ENCODE peak calls at places on chromosomes 1 and 21, in seven cellular contexts. S is astrocyte, Z is mammary epithelial cell, O is endothelial cell of umbilical vein, E is hepatocyte, V is GM23338, L is fibroblast of lung. M is an unnamed sample.

GRCh38 chr1:225422033-225422605 is 5.7 kb downstream of the LBR start:
- DNase-seq in Z (no peak), E (no peak), L (no peak), S (no peak), V (no peak), O (peak), M (no peak)

GRCh38 chr1:228004331-228004871 is 2.4 kb upstream of the WNT3A start:
- DNase-seq in Z (peak), V (peak), L (no peak), O (no peak), S (no peak), E (peak), M (no peak)

GRCh38 chr1:99808391-99809115 is 41.6 kb upstream of the AGL start:
- DNase-seq in E (peak), L (peak), S (peak), Z (peak), O (peak), V (peak), M (peak)

GRCh38 chr1:53069663-53070327 is 7.8 kb downstream of the PODN start:
- DNase-seq in E (no peak), O (no peak), L (no peak), V (no peak), S (no peak), Z (no peak), M (no peak)

GRCh38 chr1:236099622-236100021 is 34.7 kb upstream of the NID1 start:
- DNase-seq in L (peak), E (peak), S (peak), V (no peak), O (no peak), Z (no peak), M (peak)

GRCh38 chr21:14740116-14740515 is 194.0 kb upstream of the SAMSN1 start:
- DNase-seq in V (no peak), S (no peak), O (no peak), L (no peak), E (no peak), Z (no peak), M (no peak)

GRCh38 chr1:197519741-197520334 is 251.8 kb downstream of the CRB1 start:
- DNase-seq in Z (peak), V (peak), S (peak), E (peak), O (peak), L (peak), M (no peak)

GRCh38 chr1:224488806-224489584 is 54.4 kb upstream of the WDR26 start:
- DNase-seq in S (peak), L (peak), E (no peak), V (peak), Z (peak), O (no peak), M (no peak)

GRCh38 chr1:181033799-181034391 is at the start of gene MR1:
- DNase-seq in S (peak), Z (peak), O (peak), L (peak), E (peak), V (peak), M (peak)

GRCh38 chr1:89201489-89201794 is 2.7 kb upstream of the GBP4 start:
- DNase-seq in E (no peak), V (no peak), O (no peak), L (no peak), Z (no peak), S (no peak), M (no peak)

GRCh38 chr1:62194651-62195282 is at the start of gene L1TD1:
- DNase-seq in S (no peak), V (peak), Z (no peak), O (no peak), L (no peak), E (peak), M (peak)

GRCh38 chr1:245585252-245585959 is 430.6 kb downstream of the KIF26B start:
- DNase-seq in V (no peak), O (no peak), E (peak), L (peak), Z (peak), S (peak), M (no peak)

GRCh38 chr1:217106231-217106630 is 383.0 kb upstream of the ESRRG start:
- DNase-seq in S (peak), E (peak), Z (peak), O (no peak), V (no peak), L (peak), M (no peak)

GRCh38 chr1:17028662-17029188 is 17.0 kb upstream of the ATP13A2 start:
- DNase-seq in E (no peak), Z (no peak), S (no peak), L (no peak), O (no peak), V (no peak), M (no peak)

GRCh38 chr1:37485902-37486679 is 11.7 kb downstream of the ZC3H12A start:
- DNase-seq in Z (no peak), O (no peak), V (no peak), E (no peak), S (no peak), L (no peak), M (no peak)

GRCh38 chr1:231073311-231073710 is 33.3 kb upstream of the FAM89A start:
- DNase-seq in V (no peak), O (no peak), Z (no peak), E (no peak), S (no peak), L (no peak), M (no peak)

GRCh38 chr1:233587958-233588799 is 25.7 kb upstream of the KCNK1 start:
- DNase-seq in E (no peak), O (no peak), Z (no peak), V (peak), L (no peak), S (no peak), M (no peak)

GRCh38 chr21:45979141-45979631 is 2.4 kb upstream of the COL6A1 start:
- DNase-seq in O (no peak), V (no peak), Z (no peak), L (no peak), E (no peak), S (no peak), M (no peak)

GRCh38 chr1:5956022-5956830 is 36.0 kb downstream of the NPHP4 start:
- DNase-seq in O (no peak), S (no peak), V (no peak), L (no peak), Z (no peak), E (no peak), M (no peak)

GRCh38 chr1:204287466-204287881 is 72.3 kb downstream of the PLEKHA6 start:
- DNase-seq in O (peak), V (peak), L (no peak), Z (peak), S (no peak), E (no peak), M (no peak)

GRCh38 chr1:229263254-229263653 is 7.7 kb upstream of the RAB4A start:
- DNase-seq in O (no peak), S (no peak), L (no peak), V (no peak), Z (no peak), E (no peak), M (no peak)

GRCh38 chr21:44010429-44010828 is 1.7 kb upstream of the TRAPPC10 start:
- DNase-seq in O (no peak), E (no peak), Z (no peak), V (peak), L (no peak), S (no peak), M (no peak)

GRCh38 chr1:202283379-202283844 is 58.3 kb downstream of the UBE2T start:
- DNase-seq in E (peak), O (no peak), Z (peak), S (peak), L (peak), V (no peak), M (peak)

GRCh38 chr1:22102746-22103145 is 40.2 kb downstream of the WNT4 start:
- DNase-seq in S (no peak), L (no peak), O (no peak), V (no peak), E (no peak), Z (no peak), M (no peak)

GRCh38 chr1:109250454-109251276 is 1.3 kb downstream of the CELSR2 start:
- DNase-seq in S (no peak), V (no peak), Z (no peak), E (no peak), L (no peak), O (no peak), M (no peak)
- TF ChIP-seq EZH2 in S (no peak), V (no peak), Z (no peak), E (no peak), L (no peak), O (peak), M (no peak)

GRCh38 chr1:177170756-177171535 is at the start of gene BRINP2:
- DNase-seq in L (peak), Z (peak), E (peak), O (peak), V (peak), S (peak), M (no peak)
- TF ChIP-seq EZH2 in L (peak), Z (peak), E (no peak), O (peak), V (peak), S (peak), M (no peak)

GRCh38 chr1:14598498-14599172 is at the start of gene KAZN:
- DNase-seq in Z (no peak), S (no peak), L (no peak), O (no peak), V (peak), E (peak), M (no peak)
- TF ChIP-seq EZH2 in Z (peak), S (no peak), L (peak), O (no peak), V (no peak), E (no peak), M (peak)

GRCh38 chr1:151851886-151852285 is 1.6 kb downstream of the THEM5 start:
- DNase-seq in L (no peak), Z (no peak), V (no peak), O (no peak), E (no peak), S (no peak), M (no peak)
- TF ChIP-seq EZH2 in L (peak), Z (no peak), V (no peak), O (no peak), E (no peak), S (no peak), M (no peak)

DNA sequence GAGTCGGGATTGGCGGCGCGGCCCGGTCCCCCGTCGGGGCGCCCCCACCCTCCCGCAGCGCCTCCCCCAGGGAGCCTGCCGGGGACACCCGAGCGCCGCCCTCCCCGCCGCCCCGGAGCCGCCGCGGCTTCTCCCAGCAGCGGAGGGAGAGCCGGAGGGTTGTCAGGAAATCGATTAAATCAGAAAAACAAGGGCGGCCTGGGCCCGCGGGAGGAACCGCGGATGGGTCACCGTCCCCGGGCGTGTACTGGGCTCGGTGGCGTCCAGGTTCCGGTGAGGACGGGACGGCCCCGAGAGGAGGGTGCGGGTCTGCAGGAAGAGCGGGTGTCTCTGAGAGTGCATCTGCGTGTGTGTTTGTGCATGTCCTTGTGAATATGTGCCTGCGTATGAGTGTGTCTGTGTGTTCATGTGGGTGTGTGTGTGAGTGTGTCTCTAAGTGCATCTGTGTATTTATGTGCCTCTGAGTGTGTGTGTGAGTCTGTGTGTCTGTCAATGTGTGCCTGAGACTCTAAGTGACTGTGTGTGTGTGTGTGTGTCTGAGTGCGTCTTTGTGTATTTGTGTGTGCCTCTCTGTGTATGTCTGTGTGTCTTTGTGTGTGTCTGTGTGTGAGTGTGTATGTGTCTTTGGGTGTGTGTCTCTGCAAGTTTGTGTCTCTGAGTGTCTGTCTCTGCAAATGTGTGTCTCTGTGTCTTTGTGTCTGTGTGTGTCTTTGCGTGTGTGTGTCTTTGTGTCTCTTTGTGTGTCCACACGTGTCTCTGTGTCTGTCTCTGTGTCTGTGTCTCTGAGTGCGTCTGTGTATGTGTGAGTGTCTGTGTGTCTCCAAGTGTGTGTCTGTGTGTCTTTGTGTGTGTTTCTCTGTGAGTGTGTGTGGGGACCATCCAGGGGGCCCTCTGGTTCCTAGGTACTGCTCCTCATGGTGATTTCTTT is 1.1 kb downstream of the SPSB1 start:
- DNase-seq in O (no peak), Z (no peak), L (peak), S (peak), E (peak), V (peak), M (no peak)
- TF ChIP-seq EZH2 in O (no peak), Z (no peak), L (no peak), S (no peak), E (no peak), V (no peak), M (no peak)

GRCh38 chr21:34363733-34364132 is at the start of gene KCNE2:
- DNase-seq in S (no peak), V (no peak), Z (no peak), E (no peak), L (no peak), O (no peak), M (no peak)

GRCh38 chr21:34364921-34365320 is 1.1 kb downstream of the KCNE2 start:
- DNase-seq in Z (no peak), S (no peak), O (no peak), V (no peak), E (no peak), L (no peak), M (no peak)

GRCh38 chr21:34367320-34367935 is 3.6 kb downstream of the KCNE2 start:
- DNase-seq in E (peak), S (peak), L (peak), Z (peak), V (peak), O (peak), M (peak)

GRCh38 chr21:34362670-34363069 is 1.1 kb upstream of the KCNE2 start:
- DNase-seq in S (no peak), E (no peak), Z (no peak), O (no peak), V (no peak), L (no peak), M (no peak)

DNA sequence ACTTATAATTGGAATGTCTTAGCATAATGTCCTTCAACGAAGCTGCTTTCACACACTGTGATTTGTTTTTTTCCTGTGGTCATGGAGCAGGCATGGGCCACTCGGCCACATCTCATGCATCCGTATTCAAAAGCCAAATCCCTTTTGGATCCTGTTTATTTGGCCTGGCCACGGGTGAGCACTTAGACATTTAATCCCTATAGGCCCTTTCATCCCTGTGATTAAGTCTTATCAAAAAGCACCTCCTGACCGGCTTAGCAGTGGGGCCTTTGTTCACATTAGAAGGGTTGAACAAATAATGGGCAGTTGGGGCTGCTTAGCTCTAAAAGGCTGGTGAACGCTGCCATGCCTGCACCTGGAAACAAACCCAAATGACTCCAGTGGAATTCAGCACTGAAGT is 2.0 kb downstream of the KCNE2 start:
- DNase-seq in O (no peak), Z (no peak), E (no peak), S (no peak), V (no peak), L (no peak), M (no peak)
- TF ChIP-seq EZH2 in O (no peak), Z (no peak), E (no peak), S (no peak), V (no peak), L (no peak), M (no peak)

GRCh38 chr1:67733741-67734690 is 49.0 kb downstream of the GADD45A start:
- DNase-seq in Z (no peak), V (no peak), E (no peak), O (peak), S (no peak), L (no peak), M (no peak)
- TF ChIP-seq EZH2 in Z (no peak), V (no peak), E (no peak), O (no peak), S (no peak), L (no peak), M (no peak)

GRCh38 chr21:41768371-41769042 is 1.7 kb upstream of the RIPK4 start:
- DNase-seq in L (peak), E (peak), V (peak), Z (peak), S (peak), O (peak), M (peak)
- TF ChIP-seq EZH2 in L (no peak), E (no peak), V (no peak), Z (no peak), S (no peak), O (peak), M (no peak)

DNA sequence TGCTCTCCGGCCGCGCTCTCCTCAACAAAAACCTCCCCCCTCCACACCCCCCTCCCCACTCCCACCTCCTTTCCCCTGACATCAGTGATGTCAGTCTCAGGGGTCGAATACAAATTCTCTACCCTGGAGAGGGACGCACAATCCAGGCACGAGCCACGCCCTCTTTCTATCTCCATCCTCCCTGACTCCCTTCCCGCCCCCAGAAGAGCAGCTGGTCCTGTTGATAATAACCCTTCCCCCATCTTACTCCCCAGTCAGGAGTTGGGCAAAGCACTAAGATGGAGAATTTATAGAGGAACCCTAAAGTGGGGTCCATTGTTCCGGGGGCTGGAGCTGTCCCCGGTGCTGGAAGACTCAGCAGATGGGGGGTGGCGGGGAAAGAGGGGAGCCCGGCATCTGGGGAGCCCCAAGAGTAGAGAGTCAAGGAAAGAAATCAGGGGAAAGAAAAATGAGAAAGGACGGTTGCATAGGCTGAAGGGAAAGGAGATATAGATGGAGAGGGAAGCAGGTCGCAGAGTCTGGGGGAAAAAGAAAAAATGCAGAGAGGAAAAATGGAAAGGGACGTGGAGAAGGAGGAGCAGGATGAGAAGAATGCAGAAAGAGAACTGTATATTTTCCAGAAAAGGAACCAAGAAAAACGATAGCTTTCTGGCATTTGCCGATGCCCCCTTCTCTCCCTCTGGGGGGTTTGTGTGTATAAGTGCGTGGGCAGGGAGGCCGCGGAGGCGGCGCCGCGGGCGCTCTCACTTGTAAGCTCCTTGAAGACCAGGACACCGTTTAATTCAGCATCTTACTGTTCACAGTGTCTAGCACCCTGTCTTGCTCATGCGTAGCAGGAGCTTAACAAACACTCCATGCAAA is at the start of gene CELF3:
- DNase-seq in L (peak), Z (no peak), O (no peak), V (peak), E (peak), S (peak), M (no peak)
- TF ChIP-seq EZH2 in L (peak), Z (no peak), O (peak), V (no peak), E (no peak), S (no peak), M (no peak)

DNA sequence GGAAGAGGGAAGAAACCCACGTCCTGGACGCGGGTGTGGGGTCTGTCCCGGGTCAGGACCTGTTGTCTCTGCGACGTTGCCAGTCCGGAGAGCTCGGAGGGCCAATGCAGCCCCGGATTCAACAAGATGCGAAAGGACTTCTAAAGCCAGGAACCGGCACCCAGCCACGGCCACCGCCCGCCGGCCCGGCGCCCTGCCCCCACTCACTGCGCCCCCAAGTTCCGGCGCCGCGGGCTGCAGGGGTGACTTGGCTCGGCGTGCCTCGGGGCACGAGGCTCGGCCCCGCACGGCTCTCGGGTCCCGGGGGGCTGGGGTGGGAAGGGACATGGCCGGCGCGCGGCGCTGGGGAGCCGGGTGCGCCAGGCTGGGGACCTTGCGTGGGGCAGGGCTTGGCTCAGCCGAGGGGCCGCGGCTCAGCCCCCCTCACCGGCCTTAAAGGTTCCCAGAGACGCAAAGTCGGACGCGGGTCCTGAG is 51.8 kb upstream of the H6PD start:
- DNase-seq in O (no peak), E (peak), V (peak), S (no peak), L (no peak), Z (no peak), M (no peak)
- TF ChIP-seq EZH2 in O (no peak), E (no peak), V (no peak), S (no peak), L (no peak), Z (no peak), M (no peak)